ENCODE peak calls at places on chromosomes 5 and 9, in ten cellular contexts. L is WTC11; O is right lobe of liver; C is GM10248; E is neural crest cell; Y is CD4-positive, alpha-beta T cell; T is tibial artery; K is astrocyte of the spinal cord; J is IMR-90; N is lower lobe of right lung. A is an unnamed sample.

GRCh38 chr5:176784218-176785165 is 25.9 kb upstream of the UNC5A start:
- DNase-seq in L (no peak), C (no peak), Y (no peak), J (peak; percentile 78), E (no peak), T (no peak), N (no peak), K (peak; percentile 66), O (no peak), A (no peak)

GRCh38 chr9:137959641-137960411 is 82.2 kb downstream of the CACNA1B start:
- DNase-seq in T (no peak), Y (no peak), K (no peak), N (no peak), O (no peak), J (no peak), L (peak; percentile 54), C (no peak), E (no peak), A (no peak)

GRCh38 chr5:132773114-132773513 is 3.9 kb downstream of the SEPTIN8 start:
- DNase-seq in Y (no peak), T (no peak), O (no peak), C (no peak), N (no peak), K (no peak), J (no peak), L (no peak), E (no peak), A (no peak)

GRCh38 chr5:45105491-45105994 is 296.8 kb downstream of the MRPS30 start:
- DNase-seq in J (no peak), T (no peak), C (no peak), Y (no peak), L (no peak), N (no peak), K (no peak), E (no peak), O (no peak), A (no peak)

GRCh38 chr9:133334161-133334560 is 1.8 kb downstream of the SURF6 start:
- DNase-seq in J (no peak), T (no peak), O (no peak), E (no peak), L (peak; percentile 56), K (no peak), C (no peak), Y (no peak), N (peak; percentile 32), A (no peak)

GRCh38 chr9:34588671-34589370 is 703 bp downstream of the CNTFR start:
- DNase-seq in N (peak; percentile 47), J (no peak), O (no peak), L (no peak), C (no peak), K (no peak), E (no peak), Y (no peak), T (peak; percentile 39), A (no peak)

GRCh38 chr5:50711280-50711679 is 44.8 kb downstream of the PARP8 start:
- DNase-seq in K (peak; percentile 3), T (no peak), L (no peak), Y (peak; percentile 29), C (peak; percentile 47), E (no peak), O (peak; percentile 45), J (peak; percentile 8), N (no peak), A (no peak)

GRCh38 chr5:80149161-80149609 is 106.7 kb downstream of the SERINC5 start:
- DNase-seq in T (no peak), L (no peak), O (no peak), N (no peak), J (no peak), Y (no peak), C (no peak), E (no peak), K (no peak), A (no peak)

GRCh38 chr5:6111131-6111530 is 267.2 kb downstream of the MED10 start:
- DNase-seq in T (no peak), Y (no peak), C (no peak), K (no peak), E (no peak), N (no peak), J (no peak), O (no peak), L (no peak), A (no peak)

GRCh38 chr9:71885467-71885866 is 25.5 kb downstream of the ABHD17B start:
- DNase-seq in L (no peak), Y (no peak), N (no peak), T (no peak), E (no peak), K (no peak), C (no peak), O (no peak), J (no peak), A (no peak)

GRCh38 chr5:171681667-171682066 is 104.0 kb upstream of the SMIM23 start:
- DNase-seq in O (no peak), T (peak; percentile 17), E (no peak), K (no peak), N (no peak), J (peak; percentile 26), C (no peak), L (no peak), Y (no peak), A (no peak)

GRCh38 chr5:129905467-129906176 is 1.4 kb downstream of the CHSY3 start:
- DNase-seq in N (peak; percentile 46), J (peak; percentile 3), K (peak; percentile 24), T (peak; percentile 27), Y (no peak), L (peak; percentile 43), E (peak; percentile 2), O (peak; percentile 25), C (no peak), A (no peak)

GRCh38 chr5:65819215-65819904 is 97.4 kb downstream of the NLN start:
- DNase-seq in O (no peak), C (no peak), J (no peak), E (no peak), T (no peak), L (no peak), Y (no peak), N (no peak), K (no peak), A (no peak)

GRCh38 chr5:76742586-76742985 is 26.7 kb downstream of the F2R start:
- DNase-seq in O (no peak), N (no peak), E (no peak), Y (no peak), J (peak; percentile 78), T (no peak), K (no peak), L (no peak), C (no peak), A (no peak)

GRCh38 chr9:90300901-90301688 is 341.5 kb downstream of the DIRAS2 start:
- DNase-seq in N (no peak), E (no peak), Y (no peak), T (peak; percentile 26), O (no peak), L (no peak), J (peak; percentile 91), C (no peak), K (peak; percentile 96), A (peak; percentile 65)

GRCh38 chr5:145510324-145510723 is 324.8 kb downstream of the PRELID2 start:
- DNase-seq in E (no peak), O (no peak), J (peak; percentile 71), C (no peak), N (no peak), K (peak; percentile 46), Y (no peak), T (no peak), L (no peak), A (no peak)

GRCh38 chr5:87541033-87541432 is 128.3 kb upstream of the CCNH start:
- DNase-seq in K (peak; percentile 81), L (peak; percentile 16), T (peak; percentile 52), O (peak; percentile 81), Y (no peak), J (peak; percentile 33), C (no peak), N (no peak), E (no peak), A (no peak)

GRCh38 chr5:56465757-56466127 is 232.6 kb upstream of the ANKRD55 start:
- DNase-seq in Y (no peak), L (no peak), C (no peak), J (peak; percentile 41), N (no peak), O (no peak), T (no peak), K (no peak), E (no peak), A (no peak)

DNA sequence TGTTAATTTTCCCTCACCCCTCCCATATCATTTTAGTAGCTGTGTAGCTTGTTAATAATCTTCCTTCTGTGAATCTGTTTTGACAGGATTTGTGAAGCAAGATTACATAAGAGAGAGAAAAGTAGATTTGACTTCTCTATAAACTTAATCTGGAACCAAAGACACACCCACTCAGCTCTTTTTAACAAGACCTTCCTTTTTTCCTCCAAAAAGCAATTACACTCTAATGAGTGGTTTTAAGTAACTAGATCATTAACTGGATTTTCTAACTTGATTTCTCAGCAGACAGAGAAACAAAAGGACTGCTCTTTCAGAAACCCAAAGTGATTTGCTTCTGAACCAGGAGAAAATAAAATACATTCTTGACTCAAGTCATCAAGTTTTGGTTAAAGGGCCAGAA is 21.9 kb downstream of the RFK start:
- DNase-seq in L (no peak), Y (no peak), C (no peak), E (no peak), N (no peak), O (no peak), J (no peak), K (peak; percentile 13), T (no peak), A (no peak)
- TF ChIP-seq CTCF in L (no peak), Y (no peak), C (no peak), E (no peak), N (no peak), O (no peak), J (no peak), K (no peak), T (no peak), A (no peak)

DNA sequence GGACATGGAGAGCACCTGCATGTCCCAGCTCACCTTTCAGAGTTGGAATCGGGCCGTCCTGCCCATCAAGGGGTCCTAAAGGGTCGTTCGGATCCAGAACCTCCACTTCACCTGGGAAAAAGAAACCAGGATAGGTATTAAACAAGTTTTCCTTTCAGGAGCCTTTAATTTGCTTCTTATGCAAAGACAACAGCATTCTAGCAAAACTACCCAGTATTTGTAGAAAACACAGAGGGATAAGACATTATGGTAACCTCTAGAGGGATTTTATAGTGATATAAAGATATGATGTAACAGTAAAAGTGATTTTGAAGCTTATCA is 174.4 kb downstream of the ROR2 start:
- DNase-seq in C (no peak), O (no peak), J (no peak), N (no peak), L (no peak), K (no peak), E (no peak), Y (no peak), T (no peak), A (no peak)
- TF ChIP-seq CTCF in C (no peak), O (no peak), J (no peak), N (no peak), L (no peak), K (no peak), E (peak; percentile 5), Y (no peak), T (no peak), A (no peak)

GRCh38 chr9:68719847-68720246 is 14.8 kb downstream of the PIP5K1B start:
- DNase-seq in O (no peak), K (no peak), L (no peak), C (no peak), Y (no peak), T (no peak), E (no peak), J (no peak), N (no peak), A (no peak)
- TF ChIP-seq CTCF in O (no peak), K (no peak), L (no peak), C (no peak), Y (no peak), T (no peak), E (no peak), J (no peak), N (no peak), A (no peak)

GRCh38 chr9:127934248-127934647 is 3.4 kb downstream of the DPM2 start:
- DNase-seq in C (no peak), N (no peak), Y (no peak), E (no peak), L (no peak), K (no peak), O (no peak), J (no peak), T (no peak), A (no peak)
- TF ChIP-seq CTCF in C (no peak), N (no peak), Y (no peak), E (no peak), L (no peak), K (no peak), O (no peak), J (no peak), T (no peak), A (no peak)